ENCODE peak calls at places on chromosomes 2 and 18, in ten cellular contexts. C is HepG2; S is GDM1; R is NCI-H446 treated with DMSO at 0.1 percent for 48 hours; B is HCT116; Z is activated CD8-positive, alpha-beta T cell treated with anti-CD3 and anti-CD28 coated beads for 36 hours; G is HL-60; E is NT2/D1; I is naive thymus-derived CD8-positive, alpha-beta T cell; O is lung microvascular endothelial cell. U is an unnamed sample.

GRCh38 chr18:60892441-60892840 is 440.8 kb upstream of the CDH20 start:
- DNase-seq in I (no peak), R (no peak), S (no peak), E (no peak), G (no peak), Z (no peak), C (no peak), B (no peak), O (no peak), U (no peak)

GRCh38 chr2:100639588-100640195 is 76.9 kb downstream of the PDCL3 start:
- DNase-seq in S (no peak), B (no peak), O (peak; percentile 49), C (no peak), I (no peak), R (no peak), E (no peak), Z (no peak), G (no peak), U (no peak)

GRCh38 chr2:239394346-239394945 is 6.4 kb downstream of the HDAC4 start:
- DNase-seq in O (no peak), C (no peak), R (no peak), S (no peak), G (no peak), E (no peak), Z (peak; percentile 0), I (no peak), B (no peak), U (no peak)

GRCh38 chr2:58865436-58865835 is 624.3 kb upstream of the FANCL start:
- DNase-seq in I (no peak), C (no peak), G (no peak), B (no peak), S (no peak), Z (no peak), R (no peak), O (no peak), E (no peak), U (no peak)

GRCh38 chr18:44627245-44627644 is 53.4 kb upstream of the SETBP1 start:
- DNase-seq in C (no peak), G (no peak), B (no peak), R (no peak), Z (no peak), E (no peak), O (peak; percentile 34), I (no peak), S (no peak), U (no peak)

GRCh38 chr18:7537145-7537544 is 30.0 kb upstream of the PTPRM start:
- DNase-seq in C (no peak), R (no peak), G (no peak), E (no peak), O (no peak), I (no peak), S (no peak), B (no peak), Z (no peak), U (no peak)

GRCh38 chr2:162062559-162062958 is 11.5 kb downstream of the DPP4 start:
- DNase-seq in R (no peak), E (no peak), C (no peak), Z (no peak), O (no peak), I (no peak), S (no peak), B (no peak), G (no peak), U (no peak)

GRCh38 chr2:146412625-146413024 is 1432.2 kb upstream of the ACVR2A start:
- DNase-seq in B (peak; percentile 12), Z (no peak), S (peak; percentile 11), O (no peak), G (no peak), E (peak; percentile 11), C (peak; percentile 61), R (no peak), I (no peak), U (no peak)